ENCODE peak calls at places on chromosomes 12 and 14, in seven cellular contexts. C, V, K, N, G, Z and Q are unnamed samples.

GRCh38 chr14:61150851-61151250 is 130.3 kb downstream of the TMEM30B start:
- DNase-seq in C (no peak), V (no peak), K (no peak), N (no peak), G (no peak), Z (no peak), Q (no peak)

GRCh38 chr12:88993655-88994054 is 358.6 kb downstream of the DUSP6 start:
- DNase-seq in C (peak), V (peak), K (peak), N (peak), G (peak), Z (peak), Q (peak)

GRCh38 chr12:34402228-34402898 is 380.1 kb downstream of the ALG10 start:
- DNase-seq in C (no peak), V (no peak), K (no peak), N (no peak), G (no peak), Z (no peak), Q (no peak)

GRCh38 chr14:19801118-19801464 is 2.5 kb upstream of the OR4N2 start:
- DNase-seq in C (no peak), V (no peak), K (no peak), N (no peak), G (no peak), Z (no peak), Q (no peak)

GRCh38 chr12:11980133-11980532 is 90.6 kb upstream of the BCL2L14 start:
- DNase-seq in C (no peak), V (no peak), K (no peak), N (no peak), G (no peak), Z (no peak), Q (no peak)

GRCh38 chr12:56720696-56721615 is 4.1 kb downstream of the NACA start:
- DNase-seq in C (no peak), V (no peak), K (no peak), N (no peak), G (no peak), Z (no peak), Q (no peak)

GRCh38 chr12:50187084-50187900 is 20.1 kb upstream of the CERS5 start:
- DNase-seq in C (peak), V (peak), K (no peak), N (no peak), G (no peak), Z (no peak), Q (peak)

GRCh38 chr12:56862264-56862663 is 71.9 kb downstream of the SDR9C7 start:
- DNase-seq in C (no peak), V (no peak), K (no peak), N (no peak), G (no peak), Z (no peak), Q (no peak)

GRCh38 chr14:34368971-34369665 is 92.9 kb downstream of the SPTSSA start:
- DNase-seq in C (no peak), V (no peak), K (no peak), N (no peak), G (no peak), Z (no peak), Q (no peak)

GRCh38 chr12:3313066-3313465 is 177.9 kb upstream of the PRMT8 start:
- DNase-seq in C (peak), V (peak), K (no peak), N (no peak), G (no peak), Z (no peak), Q (no peak)

GRCh38 chr14:64745511-64746041 is 41.4 kb downstream of the PLEKHG3 start:
- DNase-seq in C (no peak), V (no peak), K (no peak), N (no peak), G (no peak), Z (peak), Q (no peak)

GRCh38 chr14:23061995-23062394 is 4.7 kb upstream of the CDH24 start:
- DNase-seq in C (peak), V (peak), K (peak), N (peak), G (peak), Z (no peak), Q (no peak)

GRCh38 chr12:22728989-22729388 is 104.0 kb downstream of the ETNK1 start:
- DNase-seq in C (no peak), V (peak), K (no peak), N (no peak), G (no peak), Z (peak), Q (peak)

GRCh38 chr12:85076688-85077430 is 40.7 kb downstream of the LRRIQ1 start:
- DNase-seq in C (peak), V (peak), K (peak), N (peak), G (peak), Z (peak), Q (peak)

GRCh38 chr12:123268850-123269249 is 2.8 kb downstream of the CDK2AP1 start:
- DNase-seq in C (no peak), V (no peak), K (no peak), N (no peak), G (no peak), Z (no peak), Q (no peak)

GRCh38 chr14:94805726-94806288 is 35.9 kb upstream of the GSC start:
- DNase-seq in C (no peak), V (peak), K (no peak), N (no peak), G (no peak), Z (peak), Q (no peak)

GRCh38 chr14:75519826-75520692 is 2.2 kb upstream of the BATF start:
- DNase-seq in C (no peak), V (no peak), K (no peak), N (no peak), G (peak), Z (no peak), Q (no peak)

GRCh38 chr12:124046206-124046740 is 73.3 kb downstream of the ZNF664 start:
- DNase-seq in C (peak), V (no peak), K (no peak), N (no peak), G (no peak), Z (no peak), Q (no peak)

GRCh38 chr12:10623131-10623530 is 9.7 kb upstream of the MAGOHB start:
- DNase-seq in C (no peak), V (no peak), K (no peak), N (no peak), G (no peak), Z (no peak), Q (no peak)

GRCh38 chr12:17571047-17571446 is 518.9 kb downstream of the RERGL start:
- DNase-seq in C (no peak), V (no peak), K (no peak), N (no peak), G (no peak), Z (no peak), Q (no peak)

GRCh38 chr14:22598896-22599244 is 770 bp downstream of the ABHD4 start:
- DNase-seq in C (peak), V (peak), K (peak), N (peak), G (peak), Z (peak), Q (peak)

GRCh38 chr12:78916845-78917480 is 52.4 kb downstream of the SYT1 start:
- DNase-seq in C (peak), V (peak), K (no peak), N (peak), G (peak), Z (no peak), Q (no peak)

GRCh38 chr12:75364918-75365317 is 26.0 kb upstream of the GLIPR1L2 start:
- DNase-seq in C (no peak), V (no peak), K (no peak), N (no peak), G (no peak), Z (peak), Q (no peak)

GRCh38 chr12:76595056-76595455 is 35.5 kb upstream of the OSBPL8 start:
- DNase-seq in C (no peak), V (peak), K (no peak), N (no peak), G (no peak), Z (no peak), Q (no peak)

GRCh38 chr14:68794856-68795601 is 2.2 kb upstream of the ZFP36L1 start:
- DNase-seq in C (peak), V (peak), K (peak), N (no peak), G (peak), Z (peak), Q (peak)

GRCh38 chr12:114400925-114401324 is 5.0 kb downstream of the TBX5 start:
- DNase-seq in C (no peak), V (no peak), K (no peak), N (no peak), G (no peak), Z (peak), Q (no peak)

GRCh38 chr12:12799163-12799920 is 13.8 kb upstream of the DDX47 start:
- DNase-seq in C (no peak), V (no peak), K (no peak), N (no peak), G (no peak), Z (peak), Q (no peak)

GRCh38 chr12:105253882-105254513 is 18.0 kb upstream of the APPL2 start:
- DNase-seq in C (peak), V (peak), K (peak), N (no peak), G (no peak), Z (no peak), Q (no peak)

GRCh38 chr12:70393787-70394519 is 27.9 kb downstream of the KCNMB4 start:
- DNase-seq in C (peak), V (peak), K (no peak), N (no peak), G (peak), Z (no peak), Q (no peak)

GRCh38 chr12:57164966-57165365 is 17.5 kb upstream of the LRP1-AS start:
- DNase-seq in C (no peak), V (peak), K (no peak), N (no peak), G (no peak), Z (no peak), Q (no peak)

DNA sequence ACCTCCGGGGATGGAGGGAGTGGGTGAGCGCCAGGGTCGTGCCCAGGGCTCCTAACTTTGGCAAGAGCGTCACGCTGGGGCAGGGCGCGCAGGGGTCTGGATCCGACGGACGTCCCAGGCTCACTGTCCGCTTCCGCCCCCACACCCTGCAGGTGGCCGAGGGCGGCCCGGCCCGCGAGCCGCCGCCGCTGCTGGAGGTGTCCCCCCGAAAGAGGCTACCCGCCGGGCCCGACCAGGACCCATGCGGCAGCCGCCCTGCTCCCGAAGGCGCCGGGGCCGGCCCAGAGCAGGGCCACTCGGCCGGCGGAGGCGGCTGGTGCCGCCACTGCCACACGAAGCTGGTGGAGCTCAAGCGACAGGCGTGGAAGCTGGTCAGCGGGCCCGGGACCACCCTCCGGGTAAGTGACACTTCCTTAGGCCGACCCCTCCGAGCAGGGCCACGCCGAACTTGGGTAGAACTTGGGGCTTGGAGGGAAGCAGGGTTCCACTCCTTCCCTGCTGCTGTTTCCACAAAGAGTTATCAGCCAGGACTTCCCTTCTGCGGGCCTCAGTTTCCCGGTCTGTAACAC is 588 bp downstream of the KIF26A start:
- DNase-seq in C (no peak), V (no peak), K (no peak), N (no peak), G (no peak), Z (peak), Q (no peak)
- TF ChIP-seq EZH2 in C (no peak), V (peak), K (no peak), N (no peak), G (no peak), Z (no peak), Q (no peak)

GRCh38 chr14:32932302-32932920 is 6.3 kb upstream of the NPAS3 start:
- DNase-seq in C (no peak), V (no peak), K (no peak), N (no peak), G (no peak), Z (peak), Q (no peak)

GRCh38 chr14:32932921-32933622 is 5.6 kb upstream of the NPAS3 start:
- DNase-seq in C (no peak), V (no peak), K (no peak), N (no peak), G (no peak), Z (peak), Q (no peak)

GRCh38 chr14:32933943-32934890 is 4.5 kb upstream of the NPAS3 start:
- DNase-seq in C (peak), V (peak), K (no peak), N (no peak), G (no peak), Z (peak), Q (no peak)

GRCh38 chr14:32933623-32933942 is 5.1 kb upstream of the NPAS3 start:
- DNase-seq in C (no peak), V (peak), K (no peak), N (no peak), G (no peak), Z (peak), Q (no peak)

DNA sequence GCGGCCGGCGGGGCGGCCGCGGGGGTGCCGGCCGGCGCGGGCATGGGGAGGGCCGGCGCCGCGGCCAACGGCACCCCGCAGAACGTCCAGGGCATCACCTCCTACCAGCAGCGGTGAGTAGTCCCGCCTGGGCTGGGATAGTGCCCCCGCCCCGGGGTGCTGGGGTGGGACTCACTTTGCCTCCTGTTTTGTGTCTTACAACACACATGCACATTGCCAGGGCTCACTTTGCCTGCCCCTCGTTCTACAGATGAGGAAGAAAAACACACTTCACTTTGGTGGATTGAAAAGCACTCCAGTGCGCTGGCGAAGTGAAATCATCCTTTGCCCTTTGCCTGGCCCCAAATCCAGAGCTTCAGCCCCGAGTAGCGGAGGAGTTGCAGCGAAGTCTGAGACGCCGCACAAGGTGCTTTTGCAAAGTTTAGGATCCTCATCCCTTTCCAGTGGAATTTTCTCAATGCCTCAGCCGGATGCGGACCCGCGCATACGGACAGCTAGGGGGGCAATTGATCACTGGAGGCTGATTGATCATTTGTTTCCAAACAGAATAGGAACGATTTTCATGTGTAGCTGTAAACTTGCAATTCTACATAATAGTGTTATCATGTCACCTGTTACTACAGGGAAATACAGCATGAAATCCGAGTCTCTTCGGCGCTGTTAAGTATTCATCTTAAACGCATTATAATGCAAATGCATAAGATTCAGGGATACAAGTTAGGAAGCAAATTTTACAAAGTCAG is 3.6 kb upstream of the NPAS3 start:
- DNase-seq in C (no peak), V (peak), K (no peak), N (no peak), G (no peak), Z (peak), Q (no peak)
- TF ChIP-seq EZH2 in C (peak), V (peak), K (peak), N (no peak), G (no peak), Z (peak), Q (no peak)

GRCh38 chr12:92302041-92302829 is 156.6 kb upstream of the BTG1 start:
- DNase-seq in C (no peak), V (no peak), K (no peak), N (no peak), G (no peak), Z (no peak), Q (no peak)
- TF ChIP-seq EZH2 in C (no peak), V (no peak), K (no peak), N (no peak), G (no peak), Z (no peak), Q (no peak)

GRCh38 chr12:132327351-132328171 is 1.8 kb downstream of the GALNT9 start:
- DNase-seq in C (peak), V (peak), K (peak), N (no peak), G (no peak), Z (no peak), Q (no peak)
- TF ChIP-seq EZH2 in C (no peak), V (no peak), K (no peak), N (no peak), G (no peak), Z (peak), Q (no peak)

GRCh38 chr12:67068773-67069450 is 200.2 kb upstream of the CAND1 start:
- DNase-seq in C (peak), V (peak), K (peak), N (no peak), G (peak), Z (peak), Q (peak)

GRCh38 chr12:67070604-67071003 is 198.6 kb upstream of the CAND1 start:
- DNase-seq in C (no peak), V (no peak), K (no peak), N (no peak), G (no peak), Z (no peak), Q (no peak)

GRCh38 chr12:67070307-67070600 is 198.9 kb upstream of the CAND1 start:
- DNase-seq in C (peak), V (no peak), K (no peak), N (no peak), G (peak), Z (no peak), Q (no peak)

GRCh38 chr12:67068204-67068731 is 200.9 kb upstream of the CAND1 start:
- DNase-seq in C (peak), V (no peak), K (no peak), N (no peak), G (no peak), Z (peak), Q (peak)

GRCh38 chr12:67069451-67070306 is 199.5 kb upstream of the CAND1 start:
- DNase-seq in C (peak), V (peak), K (no peak), N (no peak), G (no peak), Z (peak), Q (peak)
- TF ChIP-seq EZH2 in C (no peak), V (peak), K (peak), N (no peak), G (no peak), Z (no peak), Q (no peak)

GRCh38 chr14:103692871-103693270 is 22.4 kb downstream of the XRCC3 start:
- DNase-seq in C (no peak), V (no peak), K (no peak), N (no peak), G (no peak), Z (no peak), Q (no peak)

GRCh38 chr14:103694572-103695026 is 20.7 kb downstream of the XRCC3 start:
- DNase-seq in C (no peak), V (no peak), K (no peak), N (no peak), G (no peak), Z (no peak), Q (no peak)

GRCh38 chr14:103695331-103696026 is 19.8 kb downstream of the XRCC3 start:
- DNase-seq in C (no peak), V (no peak), K (no peak), N (no peak), G (no peak), Z (no peak), Q (no peak)

GRCh38 chr14:103692159-103692558 is 23.1 kb downstream of the XRCC3 start:
- DNase-seq in C (no peak), V (no peak), K (no peak), N (no peak), G (no peak), Z (no peak), Q (no peak)

DNA sequence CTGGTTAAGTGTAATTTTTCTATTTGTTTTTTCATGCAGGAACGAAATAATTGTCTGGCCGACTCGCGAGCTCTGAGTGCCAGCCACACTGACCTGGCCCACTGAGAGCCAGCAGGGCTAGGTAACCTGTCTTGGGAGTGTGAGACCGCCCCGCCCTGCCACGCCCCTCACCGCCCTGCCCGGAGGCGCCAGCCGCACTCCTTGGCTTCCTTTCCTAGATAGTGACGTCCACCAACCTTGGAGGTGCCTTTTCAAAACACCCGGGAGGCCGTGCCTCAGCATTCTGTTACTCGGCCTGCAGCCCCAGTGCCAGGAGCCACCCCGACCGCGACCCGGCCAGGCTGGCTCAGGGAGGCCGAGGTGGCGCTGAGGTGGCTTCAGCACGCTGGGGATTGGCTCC is 21.7 kb downstream of the XRCC3 start:
- DNase-seq in C (peak), V (no peak), K (no peak), N (no peak), G (peak), Z (no peak), Q (no peak)
- TF ChIP-seq EZH2 in C (no peak), V (no peak), K (no peak), N (no peak), G (no peak), Z (no peak), Q (no peak)

DNA sequence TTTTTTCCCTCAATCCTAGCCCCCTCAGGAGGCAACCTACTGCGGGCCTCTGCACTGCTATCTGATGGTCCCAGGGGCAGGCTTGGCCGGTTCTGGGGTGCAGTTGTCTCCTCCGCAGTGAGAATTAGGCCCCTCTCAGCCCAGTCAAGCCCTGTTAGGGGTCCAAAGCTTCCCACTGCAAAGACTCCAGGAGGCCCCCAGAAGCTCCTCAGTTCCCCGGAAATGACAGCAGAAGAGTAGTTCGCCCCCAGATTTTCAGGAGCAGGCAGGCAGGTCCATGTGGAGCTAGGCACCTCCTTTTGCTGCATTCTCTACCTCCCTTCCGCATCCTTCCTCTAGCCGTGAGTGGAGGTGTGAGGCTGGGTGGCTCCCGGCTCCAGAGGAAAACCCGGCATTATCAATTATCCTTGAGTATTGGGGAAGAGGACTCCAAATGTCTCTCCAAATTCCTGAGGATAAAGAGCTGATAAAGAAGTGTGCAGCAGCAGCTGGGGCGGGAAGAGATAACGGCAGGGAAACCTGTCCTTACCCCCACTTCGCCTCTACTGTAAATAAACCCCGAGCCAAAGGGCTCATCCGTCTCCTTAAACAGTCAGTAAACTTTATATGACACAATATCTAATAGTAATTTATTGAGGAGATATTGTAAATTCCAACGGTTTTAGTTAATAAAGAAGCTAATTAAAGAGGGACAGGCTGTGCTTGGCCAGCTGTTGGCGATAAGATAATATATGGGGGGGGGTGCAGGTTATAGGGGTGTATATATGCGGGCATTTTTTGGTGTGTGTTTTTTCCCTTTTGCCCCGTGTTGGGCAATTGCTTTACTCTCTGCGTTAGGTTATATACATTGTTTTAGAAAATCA is 641 bp upstream of the HOXC12 start:
- DNase-seq in C (no peak), V (no peak), K (no peak), N (no peak), G (no peak), Z (no peak), Q (no peak)
- TF ChIP-seq EZH2 in C (peak), V (no peak), K (no peak), N (no peak), G (no peak), Z (no peak), Q (no peak)

GRCh38 chr14:29553427-29553826 is 374.2 kb downstream of the PRKD1 start:
- DNase-seq in C (no peak), V (no peak), K (no peak), N (no peak), G (no peak), Z (no peak), Q (no peak)
- TF ChIP-seq EZH2 in C (no peak), V (no peak), K (no peak), N (no peak), G (no peak), Z (no peak), Q (no peak)

GRCh38 chr14:86865934-86866333 is 1127.0 kb downstream of the GALC start:
- DNase-seq in C (no peak), V (no peak), K (no peak), N (no peak), G (no peak), Z (no peak), Q (no peak)
- TF ChIP-seq EZH2 in C (no peak), V (no peak), K (no peak), N (no peak), G (no peak), Z (no peak), Q (no peak)